ENCODE peak calls at places on chromosomes 3 and 15, in five cellular contexts. T is activated T-helper 9 cell treated with anti-CD3 and anti-CD28 coated beads, Interleukin-2, amount 50 U/mL, for 16 hours; U is LNCaP clone FGC; N is hepatic stellate cell; X is NCI-H1417. V is an unnamed sample.

GRCh38 chr3:186496016-186496415 is 48.2 kb downstream of the CRYGS start:
- DNase-seq in T (no peak), U (no peak), N (no peak), X (no peak), V (no peak)

GRCh38 chr3:8421267-8421666 is 80.4 kb upstream of the LMCD1 start:
- DNase-seq in T (no peak), U (no peak), N (no peak), X (no peak), V (no peak)

GRCh38 chr3:120637836-120638559 is 41.9 kb downstream of the NDUFB4 start:
- DNase-seq in T (no peak), U (no peak), N (no peak), X (no peak), V (no peak)

GRCh38 chr15:34665498-34666116 is 82.2 kb upstream of the GOLGA8B start:
- DNase-seq in T (no peak), U (no peak), N (no peak), X (no peak), V (no peak)

GRCh38 chr3:142022381-142022780 is 127.0 kb downstream of the TFDP2 start:
- DNase-seq in T (no peak), U (no peak), N (no peak), X (peak; percentile 52), V (no peak)

GRCh38 chr15:39391230-39391629 is 189.6 kb upstream of the THBS1 start:
- DNase-seq in T (no peak), U (no peak), N (no peak), X (no peak), V (no peak)

GRCh38 chr3:129575987-129576364 is 30.5 kb downstream of the PLXND1 start:
- DNase-seq in T (no peak), U (no peak), N (no peak), X (no peak), V (no peak)

GRCh38 chr3:178719036-178719635 is 182.9 kb downstream of the KCNMB2 start:
- DNase-seq in T (no peak), U (no peak), N (no peak), X (no peak), V (no peak)

GRCh38 chr3:33063651-33064051 is 33.3 kb downstream of the GLB1 start:
- DNase-seq in T (peak; percentile 56), U (no peak), N (no peak), X (no peak), V (no peak)

GRCh38 chr3:47007001-47007400 is 27.5 kb downstream of the NBEAL2 start:
- DNase-seq in T (no peak), U (no peak), N (no peak), X (no peak), V (no peak)

GRCh38 chr3:5019411-5020261 is 40.4 kb downstream of the BHLHE40 start:
- DNase-seq in T (peak; percentile 55), U (no peak), N (no peak), X (no peak), V (no peak)